ENCODE peak calls at places on chromosomes 13 and 19, in five cellular contexts. W, G, P, Q and L are unnamed samples.

GRCh38 chr13:100273576-100273975 is 184.7 kb downstream of the PCCA start:
- DNase-seq in Q (no peak), W (no peak), G (no peak), P (no peak), L (no peak)

GRCh38 chr19:30908262-30908771 is 440.9 kb downstream of the TSHZ3 start:
- DNase-seq in W (no peak), Q (no peak), G (no peak), P (no peak), L (no peak)

GRCh38 chr13:113148407-113148806 is 10.0 kb upstream of the PROZ start:
- DNase-seq in G (no peak), W (no peak), P (no peak), Q (no peak), L (no peak)

GRCh38 chr13:80884031-80884785 is 543.3 kb upstream of the SPRY2 start:
- DNase-seq in P (no peak), Q (no peak), W (no peak), G (no peak), L (no peak)

GRCh38 chr13:19382111-19382510 is 179.2 kb downstream of the TPTE2 start:
- DNase-seq in G (no peak), P (no peak), W (no peak), Q (no peak), L (no peak)

GRCh38 chr13:49627831-49628652 is at the start of gene ARL11:
- DNase-seq in G (peak), Q (peak), W (peak), P (no peak), L (peak)

GRCh38 chr19:11125994-11126685 is 29.4 kb downstream of the SPC24 start:
- DNase-seq in G (peak), Q (peak), P (peak), W (peak), L (peak)

GRCh38 chr13:27026396-27026795 is 145.2 kb downstream of the USP12 start:
- DNase-seq in G (no peak), W (no peak), Q (no peak), P (no peak), L (no peak)

GRCh38 chr19:55681131-55682087 is 6.4 kb downstream of the EPN1 start:
- DNase-seq in G (no peak), Q (no peak), W (no peak), P (no peak), L (no peak)

GRCh38 chr13:80342541-80343371 is 1.8 kb upstream of the SPRY2 start:
- DNase-seq in Q (peak), G (peak), P (peak), W (peak), L (peak)

GRCh38 chr13:47904239-47904638 is 96.8 kb downstream of the SUCLA2 start:
- DNase-seq in Q (no peak), P (no peak), W (no peak), G (no peak), L (no peak)

GRCh38 chr19:47658431-47659383 is 49.8 kb downstream of the BICRA start:
- DNase-seq in G (no peak), Q (no peak), W (no peak), P (no peak), L (no peak)

GRCh38 chr19:17488593-17489391 is 18.5 kb downstream of the SLC27A1 start:
- DNase-seq in Q (peak), W (no peak), P (no peak), G (peak), L (peak)

GRCh38 chr19:47231215-47232054 is 436 bp upstream of the BBC3 start:
- DNase-seq in Q (peak), P (peak), W (peak), G (peak), L (peak)

GRCh38 chr19:41321600-41322270 is 11.8 kb downstream of the CCDC97 start:
- DNase-seq in G (peak), P (no peak), Q (no peak), W (no peak), L (no peak)

GRCh38 chr13:43132228-43132627 is 108.8 kb downstream of the DNAJC15 start:
- DNase-seq in G (peak), Q (no peak), P (no peak), W (no peak), L (no peak)

GRCh38 chr13:67235265-67235664 is 5.1 kb upstream of the PCDH9 start:
- DNase-seq in G (no peak), W (no peak), P (no peak), Q (no peak), L (no peak)

GRCh38 chr19:51724543-51724942 is 752 bp upstream of the HAS1 start:
- DNase-seq in Q (no peak), W (no peak), P (no peak), G (no peak), L (no peak)

GRCh38 chr19:42850981-42851717 is 28.4 kb downstream of the PSG1 start:
- DNase-seq in G (no peak), Q (no peak), P (no peak), W (no peak), L (no peak)

GRCh38 chr13:35789335-35790166 is 313.1 kb upstream of the MAB21L1 start:
- DNase-seq in W (no peak), G (no peak), Q (no peak), P (no peak), L (no peak)

GRCh38 chr19:34228347-34228746 is 26.0 kb upstream of the GARRE1 start:
- DNase-seq in P (no peak), G (no peak), Q (no peak), W (no peak), L (no peak)

GRCh38 chr13:73228546-73228945 is 169.7 kb downstream of the KLF5 start:
- DNase-seq in W (no peak), G (no peak), P (no peak), Q (no peak), L (no peak)

GRCh38 chr13:100517135-100517534 is 71.5 kb downstream of the GGACT start:
- DNase-seq in Q (no peak), P (no peak), W (no peak), G (no peak), L (no peak)

GRCh38 chr13:84645196-84646071 is 763.2 kb upstream of the SLITRK1 start:
- DNase-seq in G (no peak), Q (no peak), W (no peak), P (no peak), L (no peak)